ENCODE peak calls at places on chromosomes 7 and 10, in four cellular contexts. One of them, this sample, is unnamed.

GRCh38 chr10:79437111-79437814 is 8.2 kb downstream of the ZCCHC24 start:
- DNase-seq in occipital lobe: no peak
- DNase-seq in nephron progenitor cell: no peak
- DNase-seq in effector memory CD8-positive, alpha-beta T cell: no peak
- DNase-seq in this sample: no peak

GRCh38 chr10:79246209-79246581 is 101.1 kb upstream of the PPIF start:
- DNase-seq in effector memory CD8-positive, alpha-beta T cell: no peak
- DNase-seq in occipital lobe: peak; percentile 72
- DNase-seq in nephron progenitor cell: no peak
- DNase-seq in this sample: no peak

GRCh38 chr10:5096108-5096507 is 1.9 kb downstream of the AKR1C3 start:
- DNase-seq in effector memory CD8-positive, alpha-beta T cell: no peak
- DNase-seq in nephron progenitor cell: no peak
- DNase-seq in occipital lobe: no peak
- DNase-seq in this sample: no peak

GRCh38 chr7:134078991-134079390 is 48.1 kb upstream of the LRGUK start:
- DNase-seq in nephron progenitor cell: no peak
- DNase-seq in effector memory CD8-positive, alpha-beta T cell: no peak
- DNase-seq in occipital lobe: no peak
- DNase-seq in this sample: no peak

GRCh38 chr10:67849331-67850011 is 11.5 kb upstream of the DNAJC12 start:
- DNase-seq in nephron progenitor cell: peak; percentile 90
- DNase-seq in effector memory CD8-positive, alpha-beta T cell: peak; percentile 95
- DNase-seq in occipital lobe: peak; percentile 92
- DNase-seq in this sample: peak; percentile 15

GRCh38 chr7:92584953-92585352 is 5.2 kb downstream of the FAM133B start:
- DNase-seq in effector memory CD8-positive, alpha-beta T cell: no peak
- DNase-seq in nephron progenitor cell: no peak
- DNase-seq in occipital lobe: no peak
- DNase-seq in this sample: no peak

GRCh38 chr7:121323515-121323914 is 5.3 kb upstream of the WNT16 start:
- DNase-seq in nephron progenitor cell: no peak
- DNase-seq in occipital lobe: no peak
- DNase-seq in effector memory CD8-positive, alpha-beta T cell: no peak
- DNase-seq in this sample: no peak

GRCh38 chr7:157559596-157560257 is 222.9 kb downstream of the DNAJB6 start:
- DNase-seq in nephron progenitor cell: no peak
- DNase-seq in effector memory CD8-positive, alpha-beta T cell: no peak
- DNase-seq in occipital lobe: no peak
- DNase-seq in this sample: no peak

GRCh38 chr7:111012152-111012551 is 78.8 kb upstream of the LRRN3 start:
- DNase-seq in occipital lobe: no peak
- DNase-seq in nephron progenitor cell: no peak
- DNase-seq in effector memory CD8-positive, alpha-beta T cell: no peak
- DNase-seq in this sample: no peak

GRCh38 chr10:31578181-31578852 is 259.3 kb downstream of the ZEB1 start:
- DNase-seq in effector memory CD8-positive, alpha-beta T cell: no peak
- DNase-seq in occipital lobe: no peak
- DNase-seq in nephron progenitor cell: no peak
- DNase-seq in this sample: no peak

GRCh38 chr10:125016123-125016522 is 74.2 kb downstream of the ZRANB1 start:
- DNase-seq in nephron progenitor cell: no peak
- DNase-seq in effector memory CD8-positive, alpha-beta T cell: no peak
- DNase-seq in occipital lobe: no peak
- DNase-seq in this sample: no peak

GRCh38 chr10:132605390-132605789 is 67.8 kb downstream of the INPP5A start:
- DNase-seq in occipital lobe: no peak
- DNase-seq in effector memory CD8-positive, alpha-beta T cell: no peak
- DNase-seq in nephron progenitor cell: no peak
- DNase-seq in this sample: no peak

GRCh38 chr7:23268746-23269145 is 22.2 kb downstream of the GPNMB start:
- DNase-seq in nephron progenitor cell: no peak
- DNase-seq in effector memory CD8-positive, alpha-beta T cell: no peak
- DNase-seq in occipital lobe: no peak
- DNase-seq in this sample: no peak

GRCh38 chr7:17402628-17403278 is 104.3 kb downstream of the AHR start:
- DNase-seq in nephron progenitor cell: no peak
- DNase-seq in effector memory CD8-positive, alpha-beta T cell: no peak
- DNase-seq in occipital lobe: no peak
- DNase-seq in this sample: no peak

GRCh38 chr10:80357000-80357803 is 621 bp downstream of the DYDC2 start:
- DNase-seq in occipital lobe: no peak
- DNase-seq in nephron progenitor cell: peak; percentile 68
- DNase-seq in effector memory CD8-positive, alpha-beta T cell: no peak
- DNase-seq in this sample: no peak

GRCh38 chr10:132460071-132460470 is 63.1 kb downstream of the PWWP2B start:
- DNase-seq in effector memory CD8-positive, alpha-beta T cell: no peak
- DNase-seq in nephron progenitor cell: peak; percentile 1
- DNase-seq in occipital lobe: no peak
- DNase-seq in this sample: no peak

GRCh38 chr10:130843051-130843653 is 468.4 kb downstream of the TCERG1L start:
- DNase-seq in effector memory CD8-positive, alpha-beta T cell: no peak
- DNase-seq in nephron progenitor cell: no peak
- DNase-seq in occipital lobe: no peak
- DNase-seq in this sample: no peak

GRCh38 chr7:48006866-48007265 is 22.0 kb downstream of the SUN3 start:
- DNase-seq in effector memory CD8-positive, alpha-beta T cell: no peak
- DNase-seq in nephron progenitor cell: no peak
- DNase-seq in occipital lobe: no peak
- DNase-seq in this sample: no peak

GRCh38 chr7:17558558-17559332 is 260.3 kb downstream of the AHR start:
- DNase-seq in nephron progenitor cell: no peak
- DNase-seq in occipital lobe: no peak
- DNase-seq in effector memory CD8-positive, alpha-beta T cell: no peak
- DNase-seq in this sample: no peak

GRCh38 chr10:131758942-131759315 is 141.9 kb upstream of the PPP2R2D start:
- DNase-seq in effector memory CD8-positive, alpha-beta T cell: no peak
- DNase-seq in nephron progenitor cell: no peak
- DNase-seq in occipital lobe: no peak
- DNase-seq in this sample: no peak

GRCh38 chr7:35253680-35254495 is at the start of gene TBX20:
- DNase-seq in nephron progenitor cell: peak; percentile 76
- DNase-seq in occipital lobe: no peak
- DNase-seq in effector memory CD8-positive, alpha-beta T cell: no peak
- DNase-seq in this sample: no peak